ENCODE peak calls at places on chromosome 13, in four cellular contexts. E, L, C and U are unnamed samples.

GRCh38 chr13:112588490-112589297 is 741 bp upstream of the TUBGCP3 start:
- DNase-seq in C (no peak), L (no peak), E (no peak), U (no peak)

GRCh38 chr13:34361528-34361927 is 543.6 kb downstream of the RFC3 start:
- DNase-seq in E (no peak), L (peak; percentile 91), C (no peak), U (no peak)

GRCh38 chr13:44231786-44232516 is 141.7 kb upstream of the SERP2 start:
- DNase-seq in L (peak; percentile 95), E (peak; percentile 77), C (no peak), U (peak; percentile 55)

GRCh38 chr13:92535222-92536006 is 691.2 kb upstream of the GPC6 start:
- DNase-seq in L (no peak), C (no peak), E (no peak), U (no peak)

GRCh38 chr13:31209172-31209818 is 9.5 kb downstream of the B3GLCT start:
- DNase-seq in C (no peak), E (peak; percentile 43), L (peak; percentile 58), U (no peak)

GRCh38 chr13:112849500-112849899 is 119.5 kb upstream of the MCF2L start:
- DNase-seq in L (no peak), C (no peak), E (no peak), U (no peak)

GRCh38 chr13:30806784-30807183 is 71.4 kb downstream of the ALOX5AP start:
- DNase-seq in E (no peak), C (no peak), L (peak; percentile 78), U (no peak)

GRCh38 chr13:33174491-33174890 is 111.1 kb downstream of the STARD13 start:
- DNase-seq in C (no peak), E (no peak), L (no peak), U (no peak)

GRCh38 chr13:38648912-38649311 is 38.0 kb upstream of the FREM2 start:
- DNase-seq in E (no peak), L (no peak), C (no peak), U (no peak)

GRCh38 chr13:50512602-50513527 is 330.6 kb downstream of the DLEU7 start:
- DNase-seq in L (peak; percentile 62), C (peak; percentile 65), E (no peak), U (no peak)

GRCh38 chr13:82647540-82647939 is 1234.7 kb downstream of the SLITRK1 start:
- DNase-seq in E (peak; percentile 10), L (no peak), C (no peak), U (no peak)